ENCODE peak calls at places on chromosomes 12 and 14, in eight cellular contexts. One of them, this sample, is unnamed. For H3K27me3, the result is how much of the 10 kb centered on the place peaks cover.

GRCh38 chr12:3257411-3257810 is 180.2 kb downstream of the TSPAN9 start:
- DNase-seq in NT2/D1: peak
- DNase-seq in left lung: peak
- DNase-seq in right lobe of liver: no peak
- DNase-seq in upper lobe of left lung: no peak
- DNase-seq in heart right ventricle: no peak
- DNase-seq in BJ: no peak
- DNase-seq in neuronal stem cell: no peak
- DNase-seq in this sample: no peak

GRCh38 chr12:92624236-92624635 is 78.6 kb upstream of the PLEKHG7 start:
- DNase-seq in NT2/D1: no peak
- DNase-seq in left lung: no peak
- DNase-seq in right lobe of liver: no peak
- DNase-seq in upper lobe of left lung: no peak
- DNase-seq in heart right ventricle: no peak
- DNase-seq in BJ: no peak
- DNase-seq in neuronal stem cell: no peak
- DNase-seq in this sample: no peak

GRCh38 chr14:88934231-88934898 is 109.9 kb downstream of the TTC8 start:
- DNase-seq in NT2/D1: no peak
- DNase-seq in left lung: no peak
- DNase-seq in right lobe of liver: no peak
- DNase-seq in upper lobe of left lung: no peak
- DNase-seq in heart right ventricle: no peak
- DNase-seq in BJ: no peak
- DNase-seq in neuronal stem cell: no peak
- DNase-seq in this sample: no peak

GRCh38 chr14:76491172-76491930 is 115.4 kb downstream of the ESRRB start:
- DNase-seq in NT2/D1: no peak
- DNase-seq in left lung: no peak
- DNase-seq in right lobe of liver: peak
- DNase-seq in upper lobe of left lung: no peak
- DNase-seq in heart right ventricle: no peak
- DNase-seq in BJ: no peak
- DNase-seq in neuronal stem cell: no peak
- DNase-seq in this sample: no peak

GRCh38 chr14:88422919-88423318 is 37.5 kb downstream of the SPATA7 start:
- DNase-seq in NT2/D1: no peak
- DNase-seq in left lung: no peak
- DNase-seq in right lobe of liver: no peak
- DNase-seq in upper lobe of left lung: no peak
- DNase-seq in heart right ventricle: no peak
- DNase-seq in BJ: peak
- DNase-seq in neuronal stem cell: no peak
- DNase-seq in this sample: no peak

GRCh38 chr14:66405158-66405557 is 81.0 kb upstream of the CCDC196 start:
- DNase-seq in NT2/D1: no peak
- DNase-seq in left lung: no peak
- DNase-seq in right lobe of liver: no peak
- DNase-seq in upper lobe of left lung: no peak
- DNase-seq in heart right ventricle: no peak
- DNase-seq in BJ: no peak
- DNase-seq in neuronal stem cell: no peak
- DNase-seq in this sample: no peak

GRCh38 chr12:88052686-88053085 is 23.5 kb upstream of the C12orf50 start:
- DNase-seq in NT2/D1: peak
- DNase-seq in left lung: no peak
- DNase-seq in right lobe of liver: no peak
- DNase-seq in upper lobe of left lung: no peak
- DNase-seq in heart right ventricle: no peak
- DNase-seq in BJ: no peak
- DNase-seq in neuronal stem cell: no peak
- DNase-seq in this sample: no peak

GRCh38 chr14:24204163-24205146 is 1.0 kb upstream of the TSSK4 start:
- DNase-seq in NT2/D1: no peak
- DNase-seq in left lung: no peak
- DNase-seq in right lobe of liver: no peak
- DNase-seq in upper lobe of left lung: no peak
- DNase-seq in heart right ventricle: no peak
- DNase-seq in BJ: no peak
- DNase-seq in neuronal stem cell: no peak
- DNase-seq in this sample: no peak

GRCh38 chr14:68397371-68397779 is 395.5 kb downstream of the ZFP36L1 start:
- DNase-seq in NT2/D1: no peak
- DNase-seq in left lung: peak
- DNase-seq in right lobe of liver: peak
- DNase-seq in upper lobe of left lung: peak
- DNase-seq in heart right ventricle: peak
- DNase-seq in BJ: no peak
- DNase-seq in neuronal stem cell: no peak
- DNase-seq in this sample: no peak

GRCh38 chr12:111093428-111094142 is 173.2 kb upstream of the MYL2 start:
- DNase-seq in NT2/D1: no peak
- DNase-seq in left lung: no peak
- DNase-seq in right lobe of liver: no peak
- DNase-seq in upper lobe of left lung: no peak
- DNase-seq in heart right ventricle: no peak
- DNase-seq in BJ: no peak
- DNase-seq in neuronal stem cell: no peak
- DNase-seq in this sample: no peak

GRCh38 chr12:113208041-113208934 is 13.0 kb upstream of the TPCN1 start:
- DNase-seq in NT2/D1: no peak
- DNase-seq in left lung: no peak
- DNase-seq in right lobe of liver: no peak
- DNase-seq in upper lobe of left lung: peak
- DNase-seq in heart right ventricle: peak
- DNase-seq in BJ: no peak
- DNase-seq in neuronal stem cell: no peak
- DNase-seq in this sample: peak

GRCh38 chr12:26789731-26790644 is 43.0 kb downstream of the ITPR2 start:
- DNase-seq in NT2/D1: no peak
- DNase-seq in left lung: no peak
- DNase-seq in right lobe of liver: no peak
- DNase-seq in upper lobe of left lung: peak
- DNase-seq in heart right ventricle: no peak
- DNase-seq in BJ: peak
- DNase-seq in neuronal stem cell: no peak
- DNase-seq in this sample: no peak

GRCh38 chr12:73973486-73973885 is 564.1 kb upstream of the ATXN7L3B start:
- DNase-seq in NT2/D1: no peak
- DNase-seq in left lung: no peak
- DNase-seq in right lobe of liver: no peak
- DNase-seq in upper lobe of left lung: no peak
- DNase-seq in heart right ventricle: no peak
- DNase-seq in BJ: no peak
- DNase-seq in neuronal stem cell: no peak
- DNase-seq in this sample: no peak

GRCh38 chr14:104400355-104400754 is 179.2 kb upstream of the C14orf180 start:
- DNase-seq in NT2/D1: no peak
- DNase-seq in left lung: no peak
- DNase-seq in right lobe of liver: no peak
- DNase-seq in upper lobe of left lung: no peak
- DNase-seq in heart right ventricle: no peak
- DNase-seq in BJ: no peak
- DNase-seq in neuronal stem cell: no peak
- DNase-seq in this sample: no peak

GRCh38 chr14:31949709-31950108 is 127.4 kb upstream of the ARHGAP5 start:
- DNase-seq in NT2/D1: no peak
- DNase-seq in left lung: no peak
- DNase-seq in right lobe of liver: no peak
- DNase-seq in upper lobe of left lung: no peak
- DNase-seq in heart right ventricle: no peak
- DNase-seq in BJ: no peak
- DNase-seq in neuronal stem cell: no peak
- DNase-seq in this sample: no peak

GRCh38 chr12:111699962-111700361 is 14.1 kb downstream of the ACAD10 start:
- DNase-seq in NT2/D1: no peak
- DNase-seq in left lung: no peak
- DNase-seq in right lobe of liver: no peak
- DNase-seq in upper lobe of left lung: no peak
- DNase-seq in heart right ventricle: no peak
- DNase-seq in BJ: no peak
- DNase-seq in neuronal stem cell: no peak
- DNase-seq in this sample: no peak

GRCh38 chr12:509494-509893 is 49.8 kb downstream of the B4GALNT3 start:
- DNase-seq in NT2/D1: no peak
- DNase-seq in left lung: no peak
- DNase-seq in right lobe of liver: no peak
- DNase-seq in upper lobe of left lung: no peak
- DNase-seq in heart right ventricle: no peak
- DNase-seq in BJ: no peak
- DNase-seq in neuronal stem cell: no peak
- DNase-seq in this sample: no peak

DNA sequence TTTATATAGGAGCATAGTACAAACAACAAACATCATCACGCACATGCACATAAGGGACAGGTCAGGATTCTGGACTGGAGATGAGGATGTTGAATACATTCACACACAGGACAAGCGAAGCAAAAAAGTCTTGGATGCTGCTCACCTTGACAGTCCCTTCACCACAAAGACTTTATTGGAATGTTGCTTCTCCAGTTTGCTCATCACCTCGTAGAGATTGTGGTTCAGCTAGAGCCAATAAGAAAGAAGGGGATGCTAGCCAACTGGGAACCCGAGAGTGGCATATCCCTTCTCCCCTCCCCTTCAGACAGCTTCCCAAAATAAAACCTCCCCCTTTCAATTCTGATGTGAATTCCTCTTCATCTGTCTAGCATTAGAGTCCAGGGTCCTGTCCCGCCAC is 25.4 kb upstream of the SMAGP start:
- DNase-seq in NT2/D1: no peak
- DNase-seq in left lung: no peak
- DNase-seq in right lobe of liver: no peak
- DNase-seq in upper lobe of left lung: no peak
- DNase-seq in heart right ventricle: no peak
- DNase-seq in BJ: no peak
- DNase-seq in neuronal stem cell: no peak
- DNase-seq in this sample: no peak
- H3K27me3 ChIP-seq in NT2/D1: under half
- H3K27me3 ChIP-seq in left lung: under half
- H3K27me3 ChIP-seq in right lobe of liver: under half
- H3K27me3 ChIP-seq in upper lobe of left lung: under half
- H3K27me3 ChIP-seq in heart right ventricle: under half
- H3K27me3 ChIP-seq in BJ: under half
- H3K27me3 ChIP-seq in neuronal stem cell: under half
- H3K27me3 ChIP-seq in this sample: under half

GRCh38 chr14:95313246-95313645 is 6.5 kb downstream of the CLMN start:
- DNase-seq in NT2/D1: no peak
- DNase-seq in left lung: no peak
- DNase-seq in right lobe of liver: no peak
- DNase-seq in upper lobe of left lung: no peak
- DNase-seq in heart right ventricle: no peak
- DNase-seq in BJ: no peak
- DNase-seq in neuronal stem cell: no peak
- DNase-seq in this sample: no peak
- H3K27me3 ChIP-seq in NT2/D1: under half
- H3K27me3 ChIP-seq in left lung: under half
- H3K27me3 ChIP-seq in right lobe of liver: under half
- H3K27me3 ChIP-seq in upper lobe of left lung: under half
- H3K27me3 ChIP-seq in heart right ventricle: under half
- H3K27me3 ChIP-seq in BJ: under half
- H3K27me3 ChIP-seq in neuronal stem cell: under half
- H3K27me3 ChIP-seq in this sample: under half

GRCh38 chr12:53951577-53952334 is 2.9 kb upstream of the HOXC12 start:
- DNase-seq in NT2/D1: no peak
- DNase-seq in left lung: peak
- DNase-seq in right lobe of liver: no peak
- DNase-seq in upper lobe of left lung: no peak
- DNase-seq in heart right ventricle: no peak
- DNase-seq in BJ: no peak
- DNase-seq in neuronal stem cell: no peak
- DNase-seq in this sample: no peak

GRCh38 chr12:53949631-53950440 is 4.9 kb upstream of the HOXC12 start:
- DNase-seq in NT2/D1: no peak
- DNase-seq in left lung: peak
- DNase-seq in right lobe of liver: no peak
- DNase-seq in upper lobe of left lung: no peak
- DNase-seq in heart right ventricle: no peak
- DNase-seq in BJ: no peak
- DNase-seq in neuronal stem cell: no peak
- DNase-seq in this sample: no peak

GRCh38 chr12:53950789-53951576 is 3.7 kb upstream of the HOXC12 start:
- DNase-seq in NT2/D1: no peak
- DNase-seq in left lung: peak
- DNase-seq in right lobe of liver: no peak
- DNase-seq in upper lobe of left lung: no peak
- DNase-seq in heart right ventricle: no peak
- DNase-seq in BJ: no peak
- DNase-seq in neuronal stem cell: no peak
- DNase-seq in this sample: no peak

GRCh38 chr12:53950441-53950781 is 4.3 kb upstream of the HOXC12 start:
- DNase-seq in NT2/D1: no peak
- DNase-seq in left lung: no peak
- DNase-seq in right lobe of liver: no peak
- DNase-seq in upper lobe of left lung: no peak
- DNase-seq in heart right ventricle: no peak
- DNase-seq in BJ: no peak
- DNase-seq in neuronal stem cell: no peak
- DNase-seq in this sample: no peak

DNA sequence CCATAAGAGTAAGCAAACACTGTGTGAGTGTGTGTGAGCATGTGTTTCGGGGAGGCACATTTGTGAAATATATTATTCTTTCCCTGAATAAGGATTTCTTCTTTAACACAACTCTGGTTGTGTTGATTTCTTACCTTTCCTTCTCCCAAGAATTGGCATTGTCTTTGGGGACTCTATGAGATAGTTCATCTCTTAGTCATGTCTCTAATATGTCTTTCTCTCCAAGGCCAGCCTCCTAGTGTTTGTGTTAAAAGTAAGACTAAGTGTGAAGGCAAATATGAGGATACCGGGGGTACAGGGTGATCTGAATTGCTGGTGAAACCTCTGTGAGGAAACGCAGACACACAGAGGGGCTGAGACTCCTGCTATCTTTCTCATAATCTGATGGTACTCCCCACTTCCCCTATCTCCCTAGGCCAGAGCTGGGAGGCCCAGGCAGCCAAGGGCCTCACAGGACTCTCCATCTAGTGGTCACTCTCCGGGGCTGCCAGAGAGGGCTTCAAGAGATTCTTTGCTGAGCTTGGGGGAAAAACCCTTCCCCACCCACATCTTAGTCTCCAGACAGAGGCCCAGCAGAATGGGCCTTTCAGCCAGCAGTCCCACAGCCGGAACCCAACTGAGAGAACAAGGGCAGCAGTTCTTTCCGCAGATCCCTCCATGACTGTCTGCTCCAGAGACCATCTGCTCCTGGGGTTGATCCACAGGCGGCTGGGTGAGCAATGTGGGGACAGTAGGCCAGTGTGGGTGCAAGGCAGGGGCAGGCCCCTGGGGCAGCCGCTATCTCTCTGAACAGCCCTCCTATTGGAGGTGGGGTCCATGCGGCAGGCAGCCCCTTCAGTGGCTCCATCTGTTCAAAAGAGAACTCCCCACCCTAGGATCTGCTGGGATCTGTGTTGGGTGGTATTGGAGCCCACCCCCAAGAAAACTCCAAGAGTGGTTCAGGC is 5.8 kb upstream of the HOXC12 start:
- DNase-seq in NT2/D1: no peak
- DNase-seq in left lung: no peak
- DNase-seq in right lobe of liver: no peak
- DNase-seq in upper lobe of left lung: no peak
- DNase-seq in heart right ventricle: no peak
- DNase-seq in BJ: no peak
- DNase-seq in neuronal stem cell: no peak
- DNase-seq in this sample: no peak
- H3K27me3 ChIP-seq in NT2/D1: half or more
- H3K27me3 ChIP-seq in left lung: half or more
- H3K27me3 ChIP-seq in right lobe of liver: half or more
- H3K27me3 ChIP-seq in upper lobe of left lung: under half
- H3K27me3 ChIP-seq in heart right ventricle: half or more
- H3K27me3 ChIP-seq in BJ: half or more
- H3K27me3 ChIP-seq in neuronal stem cell: half or more
- H3K27me3 ChIP-seq in this sample: half or more

GRCh38 chr14:74237441-74237840 is 1.8 kb upstream of the VSX2 start:
- DNase-seq in NT2/D1: no peak
- DNase-seq in left lung: no peak
- DNase-seq in right lobe of liver: no peak
- DNase-seq in upper lobe of left lung: no peak
- DNase-seq in heart right ventricle: no peak
- DNase-seq in BJ: no peak
- DNase-seq in neuronal stem cell: no peak
- DNase-seq in this sample: no peak
- H3K27me3 ChIP-seq in NT2/D1: half or more
- H3K27me3 ChIP-seq in left lung: under half
- H3K27me3 ChIP-seq in right lobe of liver: under half
- H3K27me3 ChIP-seq in upper lobe of left lung: under half
- H3K27me3 ChIP-seq in heart right ventricle: half or more
- H3K27me3 ChIP-seq in BJ: half or more
- H3K27me3 ChIP-seq in neuronal stem cell: under half
- H3K27me3 ChIP-seq in this sample: under half

This sample was measured in effector memory CD4-positive, alpha-beta T cell.